ENCODE peak calls at places on chromosomes 12 and 14, in ten cellular contexts. T, E, D, J, X, S, N, Q, W and F are unnamed samples.

GRCh38 chr12:95976416-95976832 is 19.7 kb downstream of the HAL start:
- DNase-seq in T (no peak), E (no peak), D (no peak), J (no peak), X (peak; percentile 82), S (no peak), N (no peak), Q (no peak), W (peak; percentile 46), F (no peak)

GRCh38 chr12:75760481-75761324 is 249.3 kb upstream of the KRR1 start:
- DNase-seq in T (no peak), E (no peak), D (no peak), J (no peak), X (no peak), S (no peak), N (no peak), Q (no peak), W (peak; percentile 18), F (no peak)

GRCh38 chr12:101877816-101878811 is 734 bp downstream of the DRAM1 start:
- DNase-seq in T (no peak), E (no peak), D (no peak), J (peak; percentile 26), X (peak; percentile 7), S (no peak), N (peak; percentile 1), Q (no peak), W (peak; percentile 18), F (peak; percentile 13)

GRCh38 chr12:84056-84455 is 17.5 kb downstream of the IQSEC3 start:
- DNase-seq in T (no peak), E (no peak), D (no peak), J (no peak), X (no peak), S (no peak), N (no peak), Q (no peak), W (no peak), F (no peak)

GRCh38 chr12:114648711-114649110 is 35.3 kb downstream of the TBX3 start:
- DNase-seq in T (no peak), E (no peak), D (no peak), J (no peak), X (no peak), S (no peak), N (no peak), Q (no peak), W (no peak), F (no peak)

GRCh38 chr12:28933176-28933575 is 215.9 kb upstream of the FAR2 start:
- DNase-seq in T (no peak), E (no peak), D (no peak), J (no peak), X (no peak), S (no peak), N (no peak), Q (no peak), W (no peak), F (no peak)

GRCh38 chr14:104345316-104346111 is 207.1 kb downstream of the KIF26A start:
- DNase-seq in T (no peak), E (no peak), D (no peak), J (no peak), X (no peak), S (no peak), N (no peak), Q (no peak), W (no peak), F (no peak)

GRCh38 chr12:100826323-100826722 is 31.7 kb downstream of the ANO4 start:
- DNase-seq in T (no peak), E (no peak), D (no peak), J (peak; percentile 32), X (peak; percentile 23), S (peak; percentile 81), N (peak; percentile 85), Q (peak; percentile 38), W (peak; percentile 61), F (peak; percentile 64)

GRCh38 chr14:77307099-77307496 is 13.6 kb downstream of the POMT2 start:
- DNase-seq in T (no peak), E (no peak), D (no peak), J (no peak), X (peak; percentile 58), S (no peak), N (no peak), Q (no peak), W (no peak), F (no peak)

GRCh38 chr14:31270196-31270772 is 62.7 kb upstream of the HECTD1 start:
- DNase-seq in T (no peak), E (no peak), D (no peak), J (no peak), X (peak; percentile 77), S (no peak), N (no peak), Q (no peak), W (no peak), F (no peak)

GRCh38 chr14:88614218-88614907 is 51.5 kb downstream of the ZC3H14 start:
- DNase-seq in T (no peak), E (no peak), D (no peak), J (no peak), X (no peak), S (no peak), N (no peak), Q (no peak), W (peak; percentile 57), F (no peak)

GRCh38 chr12:80752464-80752863 is 35.8 kb downstream of the MYF5 start:
- DNase-seq in T (no peak), E (no peak), D (no peak), J (no peak), X (no peak), S (no peak), N (no peak), Q (no peak), W (no peak), F (no peak)

GRCh38 chr14:100775831-100776591 is 49.3 kb downstream of the DLK1 start:
- DNase-seq in T (no peak), E (no peak), D (no peak), J (no peak), X (no peak), S (no peak), N (peak; percentile 28), Q (no peak), W (no peak), F (no peak)

GRCh38 chr12:1464925-1465324 is 129.5 kb downstream of the FBXL14 start:
- DNase-seq in T (no peak), E (no peak), D (no peak), J (no peak), X (no peak), S (no peak), N (no peak), Q (no peak), W (no peak), F (no peak)

GRCh38 chr12:131167334-131167733 is 213.6 kb downstream of the ADGRD1 start:
- DNase-seq in T (no peak), E (no peak), D (no peak), J (peak; percentile 52), X (no peak), S (no peak), N (no peak), Q (no peak), W (peak; percentile 15), F (no peak)

GRCh38 chr12:74906224-74906623 is 303.4 kb downstream of the KCNC2 start:
- DNase-seq in T (no peak), E (no peak), D (no peak), J (no peak), X (peak; percentile 14), S (no peak), N (no peak), Q (no peak), W (no peak), F (no peak)

DNA sequence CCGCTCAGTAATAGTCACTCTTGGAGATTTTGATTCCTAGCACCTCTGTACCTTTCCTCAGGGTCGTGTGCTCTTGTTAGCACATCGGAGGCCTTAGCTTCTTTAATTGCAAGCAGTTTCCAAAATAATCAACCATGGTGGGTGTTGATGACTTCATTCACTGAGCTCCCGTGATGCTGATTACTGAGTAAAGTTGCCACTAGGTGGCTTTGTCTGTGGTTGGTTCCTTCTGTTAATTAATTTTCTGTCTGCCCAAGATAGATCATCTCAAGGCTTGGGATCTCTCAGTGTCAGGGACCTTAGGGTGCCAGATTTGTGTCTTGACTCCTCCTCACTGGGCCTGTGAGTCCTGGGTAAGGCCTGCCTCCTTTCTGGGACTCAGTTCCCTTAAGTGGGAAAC is 54.3 kb downstream of the PTPN11 start:
- DNase-seq in T (no peak), E (no peak), D (no peak), J (no peak), X (no peak), S (no peak), N (no peak), Q (no peak), W (peak; percentile 9), F (no peak)
- TF ChIP-seq CTCF in T (no peak), E (no peak), D (no peak), J (no peak), X (peak; percentile 12), S (no peak), N (no peak), Q (no peak), W (peak; percentile 71), F (peak; percentile 38)

GRCh38 chr14:102507891-102508312 is 1.7 kb downstream of the ANKRD9 start:
- DNase-seq in T (no peak), E (no peak), D (no peak), J (no peak), X (no peak), S (no peak), N (no peak), Q (no peak), W (no peak), F (no peak)
- TF ChIP-seq CTCF in T (no peak), E (no peak), D (no peak), J (no peak), X (no peak), S (no peak), N (no peak), Q (no peak), W (peak; percentile 45), F (peak; percentile 27)

GRCh38 chr14:69439516-69440270 is 41.2 kb downstream of the SLC39A9 start:
- DNase-seq in T (no peak), E (no peak), D (no peak), J (no peak), X (no peak), S (no peak), N (no peak), Q (no peak), W (no peak), F (no peak)

GRCh38 chr14:69441948-69442347 is 42.6 kb upstream of the PLEKHD1 start:
- DNase-seq in T (no peak), E (no peak), D (no peak), J (no peak), X (no peak), S (no peak), N (no peak), Q (no peak), W (no peak), F (no peak)

GRCh38 chr14:69449216-69449615 is 35.3 kb upstream of the PLEKHD1 start:
- DNase-seq in T (no peak), E (no peak), D (no peak), J (no peak), X (no peak), S (no peak), N (no peak), Q (no peak), W (no peak), F (no peak)

GRCh38 chr14:69443296-69443805 is 41.2 kb upstream of the PLEKHD1 start:
- DNase-seq in T (no peak), E (no peak), D (no peak), J (no peak), X (no peak), S (no peak), N (no peak), Q (no peak), W (no peak), F (no peak)
- TF ChIP-seq CTCF in T (no peak), E (no peak), D (no peak), J (no peak), X (no peak), S (no peak), N (no peak), Q (no peak), W (no peak), F (no peak)

GRCh38 chr12:43676183-43676813 is 82.3 kb downstream of the PUS7L start:
- DNase-seq in T (no peak), E (no peak), D (no peak), J (no peak), X (peak; percentile 45), S (no peak), N (no peak), Q (no peak), W (peak; percentile 60), F (no peak)
- TF ChIP-seq CTCF in T (peak; percentile 21), E (no peak), D (no peak), J (no peak), X (peak; percentile 67), S (peak; percentile 20), N (peak; percentile 56), Q (no peak), W (peak; percentile 69), F (peak; percentile 39)